ENCODE peak calls at places on chromosome 19, in four cellular contexts. One of them, this sample, is unnamed.

GRCh38 chr19:57269515-57270250 is 10.6 kb upstream of the ZNF460 start:
- DNase-seq in HepG2: no peak
- DNase-seq in SK-N-SH: peak
- DNase-seq in IMR-90: peak
- DNase-seq in this sample: no peak

GRCh38 chr19:33609353-33609752 is 12.4 kb upstream of the CHST8 start:
- DNase-seq in HepG2: no peak
- DNase-seq in SK-N-SH: no peak
- DNase-seq in IMR-90: no peak
- DNase-seq in this sample: no peak

GRCh38 chr19:48127561-48127960 is 16.9 kb upstream of the PLA2G4C start:
- DNase-seq in HepG2: no peak
- DNase-seq in SK-N-SH: no peak
- DNase-seq in IMR-90: no peak
- DNase-seq in this sample: no peak

GRCh38 chr19:28319208-28319607 is 893.7 kb downstream of the UQCRFS1 start:
- DNase-seq in HepG2: no peak
- DNase-seq in SK-N-SH: no peak
- DNase-seq in IMR-90: no peak
- DNase-seq in this sample: no peak

GRCh38 chr19:37055330-37055729 is 22.9 kb upstream of the ZNF420 start:
- DNase-seq in HepG2: no peak
- DNase-seq in SK-N-SH: no peak
- DNase-seq in IMR-90: no peak
- DNase-seq in this sample: no peak

GRCh38 chr19:35030257-35031071 is at the start of gene SCN1B:
- DNase-seq in HepG2: peak
- DNase-seq in SK-N-SH: peak
- DNase-seq in IMR-90: peak
- DNase-seq in this sample: peak

GRCh38 chr19:7326105-7326877 is 22.4 kb upstream of the ARHGEF18 start:
- DNase-seq in HepG2: peak
- DNase-seq in SK-N-SH: no peak
- DNase-seq in IMR-90: no peak
- DNase-seq in this sample: no peak

GRCh38 chr19:33668968-33669367 is 47.2 kb downstream of the CHST8 start:
- DNase-seq in HepG2: peak
- DNase-seq in SK-N-SH: no peak
- DNase-seq in IMR-90: no peak
- DNase-seq in this sample: no peak

GRCh38 chr19:16180611-16181010 is 4.6 kb upstream of the FAM32A start:
- DNase-seq in HepG2: no peak
- DNase-seq in SK-N-SH: no peak
- DNase-seq in IMR-90: peak
- DNase-seq in this sample: peak

GRCh38 chr19:42198676-42199439 is 18.6 kb downstream of the DEDD2 start:
- DNase-seq in HepG2: no peak
- DNase-seq in SK-N-SH: no peak
- DNase-seq in IMR-90: no peak
- DNase-seq in this sample: no peak

GRCh38 chr19:3785464-3785937 is 680 bp downstream of the MATK start:
- DNase-seq in HepG2: no peak
- DNase-seq in SK-N-SH: no peak
- DNase-seq in IMR-90: no peak
- DNase-seq in this sample: no peak

GRCh38 chr19:52566588-52566987 is 3.5 kb upstream of the ZNF701 start:
- DNase-seq in HepG2: no peak
- DNase-seq in SK-N-SH: no peak
- DNase-seq in IMR-90: peak
- DNase-seq in this sample: peak

GRCh38 chr19:10544242-10544752 is 593 bp downstream of the ATG4D start:
- DNase-seq in HepG2: no peak
- DNase-seq in SK-N-SH: no peak
- DNase-seq in IMR-90: no peak
- DNase-seq in this sample: no peak

GRCh38 chr19:6970478-6970877 is 50.8 kb downstream of the MBD3L2B start:
- DNase-seq in HepG2: no peak
- DNase-seq in SK-N-SH: peak
- DNase-seq in IMR-90: no peak
- DNase-seq in this sample: peak

GRCh38 chr19:16496613-16496983 is 404 bp downstream of the C19orf44 start:
- DNase-seq in HepG2: no peak
- DNase-seq in SK-N-SH: no peak
- DNase-seq in IMR-90: peak
- DNase-seq in this sample: no peak

GRCh38 chr19:2950286-2951124 is 5.7 kb upstream of the ZNF77 start:
- DNase-seq in HepG2: peak
- DNase-seq in SK-N-SH: peak
- DNase-seq in IMR-90: peak
- DNase-seq in this sample: peak

GRCh38 chr19:33399745-33400681 is 26.5 kb downstream of the CEBPG start:
- DNase-seq in HepG2: no peak
- DNase-seq in SK-N-SH: peak
- DNase-seq in IMR-90: no peak
- DNase-seq in this sample: no peak

GRCh38 chr19:57719901-57720519 is 7.4 kb downstream of the ZNF671 start:
- DNase-seq in HepG2: no peak
- DNase-seq in SK-N-SH: no peak
- DNase-seq in IMR-90: no peak
- DNase-seq in this sample: no peak

GRCh38 chr19:58356236-58356970 is 3.1 kb upstream of the A1BG start:
- DNase-seq in HepG2: no peak
- DNase-seq in SK-N-SH: no peak
- DNase-seq in IMR-90: peak
- DNase-seq in this sample: no peak

GRCh38 chr19:35262101-35262761 is 6.5 kb upstream of the USF2 start:
- DNase-seq in HepG2: no peak
- DNase-seq in SK-N-SH: no peak
- DNase-seq in IMR-90: no peak
- DNase-seq in this sample: no peak

DNA sequence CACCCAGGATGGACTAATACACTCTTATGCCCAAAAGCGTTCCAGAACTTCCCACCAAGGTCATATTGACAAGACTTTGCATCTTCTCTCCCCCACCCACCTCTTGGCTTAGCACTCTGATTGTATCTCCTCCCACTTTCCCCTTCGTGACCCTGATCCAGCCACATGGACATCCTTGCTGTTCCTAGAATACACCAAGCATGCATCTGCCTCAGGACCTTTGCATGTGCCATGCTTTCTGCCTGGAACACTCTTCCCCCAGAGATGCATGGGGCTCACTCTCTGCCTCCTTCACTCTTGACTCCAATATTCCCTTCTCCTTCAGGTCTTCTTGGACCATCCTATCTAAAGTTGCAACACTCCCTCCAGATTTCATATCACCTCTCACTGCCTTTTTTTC is 16.2 kb upstream of the LAIR1 start:
- DNase-seq in HepG2: no peak
- DNase-seq in SK-N-SH: no peak
- DNase-seq in IMR-90: no peak
- DNase-seq in this sample: no peak
- TF ChIP-seq SMC3 in HepG2: no peak
- TF ChIP-seq SMC3 in SK-N-SH: no peak
- TF ChIP-seq SMC3 in IMR-90: no peak
- TF ChIP-seq SMC3 in this sample: no peak

GRCh38 chr19:45972081-45972943 is 1.4 kb downstream of the NOVA2 start:
- DNase-seq in HepG2: no peak
- DNase-seq in SK-N-SH: peak
- DNase-seq in IMR-90: no peak
- DNase-seq in this sample: no peak
- TF ChIP-seq SMC3 in HepG2: no peak
- TF ChIP-seq SMC3 in SK-N-SH: no peak
- TF ChIP-seq SMC3 in IMR-90: no peak
- TF ChIP-seq SMC3 in this sample: no peak

GRCh38 chr19:1295169-1296012 is 9.7 kb downstream of the EFNA2 start:
- DNase-seq in HepG2: no peak
- DNase-seq in SK-N-SH: peak
- DNase-seq in IMR-90: no peak
- DNase-seq in this sample: no peak
- TF ChIP-seq SMC3 in HepG2: no peak
- TF ChIP-seq SMC3 in SK-N-SH: no peak
- TF ChIP-seq SMC3 in IMR-90: no peak
- TF ChIP-seq SMC3 in this sample: no peak

DNA sequence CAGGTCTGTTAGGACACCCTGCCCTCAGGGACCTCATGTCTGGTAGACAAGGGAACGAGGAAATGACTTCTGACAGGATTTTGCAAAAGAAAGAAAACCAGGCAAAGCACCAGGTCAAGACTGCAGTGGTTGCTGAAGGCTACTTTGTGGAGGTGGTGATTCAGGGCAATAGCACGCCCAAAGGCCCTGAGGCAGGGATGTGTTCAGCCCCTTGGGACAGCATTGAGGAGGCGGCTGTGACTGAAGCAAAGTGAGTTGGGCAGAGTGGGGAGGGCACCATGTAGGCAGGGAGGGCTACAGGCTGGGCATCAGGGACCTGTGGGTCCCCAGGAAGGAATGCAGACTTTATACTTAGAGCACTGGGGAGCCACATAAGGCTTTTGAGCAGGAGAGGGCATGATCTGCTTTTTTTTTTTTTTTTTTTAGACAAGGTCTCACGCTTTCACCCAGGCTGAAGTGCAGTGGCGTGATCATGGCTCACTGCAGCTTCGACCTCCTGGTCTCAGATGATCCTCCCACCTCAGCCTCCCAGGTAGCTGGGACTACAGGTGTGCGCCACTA is 10.8 kb upstream of the HOMER3 start:
- DNase-seq in HepG2: no peak
- DNase-seq in SK-N-SH: no peak
- DNase-seq in IMR-90: no peak
- DNase-seq in this sample: no peak
- TF ChIP-seq SMC3 in HepG2: no peak
- TF ChIP-seq SMC3 in SK-N-SH: no peak
- TF ChIP-seq SMC3 in IMR-90: no peak
- TF ChIP-seq SMC3 in this sample: no peak

GRCh38 chr19:805600-806550 is 8.6 kb downstream of the PTBP1 start:
- DNase-seq in HepG2: no peak
- DNase-seq in SK-N-SH: peak
- DNase-seq in IMR-90: no peak
- DNase-seq in this sample: no peak
- TF ChIP-seq SMC3 in HepG2: no peak
- TF ChIP-seq SMC3 in SK-N-SH: no peak
- TF ChIP-seq SMC3 in IMR-90: no peak
- TF ChIP-seq SMC3 in this sample: no peak

GRCh38 chr19:49421878-49422202 is 1.4 kb downstream of the PTH2 start:
- DNase-seq in HepG2: no peak
- DNase-seq in SK-N-SH: no peak
- DNase-seq in IMR-90: no peak
- DNase-seq in this sample: no peak

GRCh38 chr19:49419173-49419572 is 4.1 kb downstream of the PTH2 start:
- DNase-seq in HepG2: no peak
- DNase-seq in SK-N-SH: no peak
- DNase-seq in IMR-90: no peak
- DNase-seq in this sample: no peak

GRCh38 chr19:49422407-49423277 is 599 bp downstream of the PTH2 start:
- DNase-seq in HepG2: no peak
- DNase-seq in SK-N-SH: peak
- DNase-seq in IMR-90: peak
- DNase-seq in this sample: peak

GRCh38 chr19:49420227-49420626 is 3.0 kb downstream of the PTH2 start:
- DNase-seq in HepG2: no peak
- DNase-seq in SK-N-SH: no peak
- DNase-seq in IMR-90: no peak
- DNase-seq in this sample: no peak

DNA sequence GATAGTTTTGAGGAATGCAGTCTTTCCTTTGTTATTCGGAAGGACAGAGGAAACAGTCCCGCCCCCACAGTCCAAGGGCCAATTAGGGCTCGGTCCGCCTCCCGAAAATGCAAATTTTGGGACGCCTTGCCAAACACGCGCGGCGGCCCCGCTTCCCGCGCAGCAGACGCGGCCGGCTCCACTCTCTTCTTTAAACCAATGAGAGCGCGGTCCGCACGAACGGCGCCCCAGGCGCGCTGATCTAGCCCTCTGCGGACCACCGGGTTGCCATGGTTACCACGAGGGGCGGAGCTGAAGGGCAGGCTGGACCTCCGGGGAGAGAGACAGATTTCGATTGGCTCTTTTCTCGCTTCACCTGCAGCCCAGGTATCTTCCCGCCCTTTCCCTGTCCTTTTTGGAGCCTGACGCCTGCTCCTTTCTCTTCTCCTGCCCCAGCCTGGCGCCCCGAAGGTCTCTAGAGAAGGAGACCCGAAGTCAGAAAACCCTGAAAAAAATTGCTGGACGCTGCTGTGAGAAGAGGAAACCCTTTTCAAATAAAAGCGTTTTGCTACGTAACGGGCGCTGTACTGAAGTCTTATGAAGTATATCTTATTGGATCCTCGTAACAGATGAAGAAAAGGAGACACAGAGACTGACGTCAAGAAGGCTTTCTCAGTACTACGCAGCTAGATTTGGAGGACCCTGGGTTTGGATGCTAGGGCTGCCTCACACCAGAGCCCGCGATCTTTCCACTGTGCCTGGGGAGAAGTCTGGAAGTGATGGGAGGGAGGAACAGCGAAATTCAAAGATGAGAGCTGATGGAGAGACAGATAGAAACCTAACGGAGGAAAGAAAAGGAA is 2.0 kb downstream of the PTH2 start:
- DNase-seq in HepG2: no peak
- DNase-seq in SK-N-SH: peak
- DNase-seq in IMR-90: peak
- DNase-seq in this sample: no peak
- TF ChIP-seq SMC3 in HepG2: no peak
- TF ChIP-seq SMC3 in SK-N-SH: no peak
- TF ChIP-seq SMC3 in IMR-90: no peak
- TF ChIP-seq SMC3 in this sample: no peak

GRCh38 chr19:18204394-18205179 is 745 bp upstream of the RAB3A start:
- DNase-seq in HepG2: no peak
- DNase-seq in SK-N-SH: peak
- DNase-seq in IMR-90: no peak
- DNase-seq in this sample: no peak
- TF ChIP-seq SMC3 in HepG2: no peak
- TF ChIP-seq SMC3 in SK-N-SH: no peak
- TF ChIP-seq SMC3 in IMR-90: no peak
- TF ChIP-seq SMC3 in this sample: no peak